ENCODE peak calls at places on chromosome 1, in six cellular contexts. P, U, Q, J, O and M are unnamed samples.

GRCh38 chr1:201554167-201554600 is 15.3 kb downstream of the NAV1 start:
- DNase-seq in Q (no peak), O (no peak), J (no peak), P (no peak), U (no peak), M (no peak)

GRCh38 chr1:36517019-36517387 is 34.3 kb upstream of the CSF3R start:
- DNase-seq in J (no peak), O (no peak), U (no peak), P (no peak), Q (no peak), M (no peak)

GRCh38 chr1:7225711-7226505 is 440.7 kb downstream of the CAMTA1 start:
- DNase-seq in J (no peak), Q (no peak), O (no peak), P (no peak), U (no peak), M (no peak)

GRCh38 chr1:30735124-30735523 is 11.7 kb upstream of the MATN1 start:
- DNase-seq in P (no peak), O (no peak), Q (no peak), J (no peak), U (no peak), M (peak; percentile 17)

GRCh38 chr1:81569761-81570160 is 231.0 kb upstream of the ADGRL2 start:
- DNase-seq in O (no peak), Q (no peak), U (no peak), P (no peak), J (no peak), M (no peak)

GRCh38 chr1:242718967-242719366 is 194.5 kb upstream of the PLD5 start:
- DNase-seq in U (no peak), O (no peak), P (no peak), J (no peak), Q (no peak), M (no peak)

GRCh38 chr1:33390550-33390949 is 40.3 kb downstream of the PHC2 start:
- DNase-seq in Q (no peak), O (no peak), P (no peak), J (no peak), U (no peak), M (no peak)

GRCh38 chr1:232793944-232794343 is 11.3 kb upstream of the MAP10 start:
- DNase-seq in U (no peak), J (no peak), Q (peak; percentile 34), P (peak; percentile 33), O (no peak), M (no peak)

GRCh38 chr1:153626929-153627796 is at the start of gene S100A13:
- DNase-seq in J (no peak), U (peak; percentile 79), Q (peak; percentile 85), O (peak; percentile 69), P (peak; percentile 68), M (peak; percentile 89)

GRCh38 chr1:3244025-3244424 is 175.0 kb downstream of the PRDM16 start:
- DNase-seq in O (no peak), U (no peak), P (no peak), Q (no peak), J (no peak), M (no peak)

GRCh38 chr1:62962794-62963776 is 179.2 kb downstream of the ATG4C start:
- DNase-seq in O (peak; percentile 71), J (peak; percentile 35), U (no peak), P (peak; percentile 68), Q (no peak), M (peak; percentile 7)

GRCh38 chr1:234621657-234622335 is 11.8 kb upstream of the IRF2BP2 start:
- DNase-seq in U (no peak), J (no peak), Q (no peak), O (no peak), P (no peak), M (no peak)

GRCh38 chr1:226678701-226679100 is 60.4 kb downstream of the ITPKB start:
- DNase-seq in J (no peak), O (no peak), P (no peak), Q (no peak), U (no peak), M (no peak)

GRCh38 chr1:146036241-146036989 is 14.9 kb upstream of the HJV start:
- DNase-seq in J (no peak), O (no peak), P (no peak), Q (no peak), U (peak; percentile 53), M (no peak)

GRCh38 chr1:31583995-31584868 is 7.9 kb downstream of the TINAGL1 start:
- DNase-seq in U (no peak), O (no peak), J (no peak), P (peak; percentile 89), Q (peak; percentile 83), M (peak; percentile 16)